ENCODE peak calls at places on chromosomes 5 and 9, in four cellular contexts. J, H, Y and P are unnamed samples.

GRCh38 chr5:174527936-174528557 is 196.3 kb upstream of the MSX2 start:
- DNase-seq in J (peak), H (no peak), Y (no peak), P (no peak)

GRCh38 chr5:151222769-151223446 is 984 bp downstream of the CCDC69 start:
- DNase-seq in J (no peak), H (no peak), Y (peak), P (no peak)

GRCh38 chr5:179309383-179309670 is 35.9 kb downstream of the ADAMTS2 start:
- DNase-seq in J (no peak), H (no peak), Y (no peak), P (no peak)

GRCh38 chr5:129858126-129858675 is 46.1 kb upstream of the CHSY3 start:
- DNase-seq in J (no peak), H (no peak), Y (no peak), P (no peak)

GRCh38 chr5:134004626-134005414 is at the start of gene VDAC1:
- DNase-seq in J (peak), H (peak), Y (peak), P (no peak)

GRCh38 chr5:957730-958485 is 50.7 kb upstream of the NKD2 start:
- DNase-seq in J (peak), H (no peak), Y (no peak), P (no peak)

GRCh38 chr5:132807163-132807838 is 5.8 kb upstream of the SOWAHA start:
- DNase-seq in J (no peak), H (peak), Y (no peak), P (no peak)

GRCh38 chr9:116337015-116337414 is 183.4 kb downstream of the PAPPA start:
- DNase-seq in J (peak), H (no peak), Y (no peak), P (no peak)

GRCh38 chr9:80615964-80616363 is 1044.2 kb downstream of the TLE4 start:
- DNase-seq in J (peak), H (no peak), Y (no peak), P (no peak)

GRCh38 chr5:77167695-77168111 is 42.8 kb upstream of the PDE8B start:
- DNase-seq in J (peak), H (peak), Y (peak), P (no peak)

GRCh38 chr5:142896325-142897007 is 126.3 kb downstream of the ARHGAP26 start:
- DNase-seq in J (no peak), H (no peak), Y (no peak), P (no peak)

GRCh38 chr9:92661127-92661526 is 8.8 kb downstream of the IPPK start:
- DNase-seq in J (no peak), H (no peak), Y (no peak), P (no peak)

GRCh38 chr5:177964471-177964870 is 31.6 kb downstream of the PROP1 start:
- DNase-seq in J (no peak), H (no peak), Y (no peak), P (no peak)

GRCh38 chr5:2921651-2922050 is 170.2 kb upstream of the IRX2 start:
- DNase-seq in J (no peak), H (no peak), Y (no peak), P (no peak)

GRCh38 chr5:82405166-82405565 is 127.0 kb upstream of the RPS23 start:
- DNase-seq in J (peak), H (no peak), Y (no peak), P (no peak)

GRCh38 chr5:157519579-157520253 is 55.9 kb downstream of the ADAM19 start:
- DNase-seq in J (no peak), H (no peak), Y (no peak), P (no peak)
- H3K27ac ChIP-seq in J (no peak), H (no peak), Y (no peak), P (no peak)

DNA sequence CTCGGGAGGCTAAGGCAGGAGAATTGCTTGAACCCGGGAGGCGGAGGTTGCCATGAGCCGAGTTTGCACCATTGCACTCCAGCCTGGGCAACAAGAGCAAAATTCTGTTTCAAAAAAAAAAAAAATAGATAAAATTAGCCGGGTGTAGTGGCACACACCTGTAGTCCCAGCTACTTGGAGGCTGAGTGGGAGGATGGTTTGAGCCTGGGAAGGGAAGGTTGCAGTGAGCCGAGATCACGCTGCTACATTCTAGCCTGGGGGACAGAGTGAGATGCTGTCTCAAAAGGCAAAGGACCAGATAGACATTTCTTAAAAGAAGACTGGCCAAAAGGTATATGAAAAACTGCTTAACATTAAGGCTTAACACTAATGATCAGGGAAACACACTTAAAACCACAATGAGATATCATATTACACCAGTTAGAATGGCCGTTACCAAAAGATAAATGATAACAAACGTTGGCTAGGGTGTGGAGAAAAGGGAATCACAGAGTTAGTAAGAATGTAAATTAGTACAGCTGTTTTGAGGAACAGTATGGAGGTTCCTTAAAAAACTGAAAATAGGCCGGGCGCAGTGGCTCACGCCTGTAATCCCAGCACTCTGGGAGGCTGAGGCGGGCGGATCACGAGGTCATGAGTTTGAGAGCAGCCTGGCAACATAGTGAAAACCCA is 10.1 kb upstream of the MARVELD2 start:
- DNase-seq in J (no peak), H (no peak), Y (no peak), P (no peak)
- TF ChIP-seq POLR2A in J (no peak), H (no peak), Y (no peak), P (no peak)

GRCh38 chr9:112495614-112496013 is 9.0 kb downstream of the KIAA1958 start:
- DNase-seq in J (no peak), H (no peak), Y (no peak), P (no peak)
- H3K27ac ChIP-seq in J (no peak), H (no peak), Y (no peak), P (no peak)

GRCh38 chr9:137569609-137570203 is 9.0 kb downstream of the DPH7 start:
- DNase-seq in J (no peak), H (no peak), Y (no peak), P (no peak)

GRCh38 chr9:137575382-137575724 is 3.4 kb downstream of the DPH7 start:
- DNase-seq in J (no peak), H (no peak), Y (no peak), P (no peak)

GRCh38 chr9:137574192-137574591 is 4.5 kb downstream of the DPH7 start:
- DNase-seq in J (no peak), H (no peak), Y (no peak), P (no peak)

GRCh38 chr9:137575725-137576411 is 2.9 kb downstream of the DPH7 start:
- DNase-seq in J (no peak), H (no peak), Y (peak), P (no peak)

GRCh38 chr9:137570566-137570965 is 8.2 kb downstream of the DPH7 start:
- DNase-seq in J (no peak), H (no peak), Y (no peak), P (no peak)
- TF ChIP-seq POLR2A in J (no peak), H (no peak), Y (no peak), P (no peak)

DNA sequence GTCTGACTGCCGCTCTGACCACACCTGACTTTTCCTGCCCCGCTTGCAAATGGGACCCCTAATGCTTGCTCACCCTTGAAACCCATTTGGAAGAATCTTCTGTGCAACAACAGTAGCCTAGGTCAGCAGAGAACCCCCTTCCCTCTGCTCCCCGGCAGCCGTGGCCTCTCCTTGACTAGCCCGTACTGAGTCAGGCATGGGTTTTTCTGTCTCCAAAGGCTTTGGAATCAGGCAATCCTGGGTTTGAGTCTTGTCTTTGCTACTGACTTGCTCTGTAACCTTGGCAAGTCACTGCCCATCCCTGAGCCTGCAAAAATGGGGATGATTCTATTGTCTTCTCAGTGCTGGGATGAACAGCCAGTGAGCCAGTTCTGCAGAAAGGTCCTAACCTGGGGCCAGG is 135.4 kb downstream of the RGS3 start:
- DNase-seq in J (no peak), H (no peak), Y (no peak), P (no peak)
- H3K27ac ChIP-seq in J (peak), H (no peak), Y (peak), P (no peak)

DNA sequence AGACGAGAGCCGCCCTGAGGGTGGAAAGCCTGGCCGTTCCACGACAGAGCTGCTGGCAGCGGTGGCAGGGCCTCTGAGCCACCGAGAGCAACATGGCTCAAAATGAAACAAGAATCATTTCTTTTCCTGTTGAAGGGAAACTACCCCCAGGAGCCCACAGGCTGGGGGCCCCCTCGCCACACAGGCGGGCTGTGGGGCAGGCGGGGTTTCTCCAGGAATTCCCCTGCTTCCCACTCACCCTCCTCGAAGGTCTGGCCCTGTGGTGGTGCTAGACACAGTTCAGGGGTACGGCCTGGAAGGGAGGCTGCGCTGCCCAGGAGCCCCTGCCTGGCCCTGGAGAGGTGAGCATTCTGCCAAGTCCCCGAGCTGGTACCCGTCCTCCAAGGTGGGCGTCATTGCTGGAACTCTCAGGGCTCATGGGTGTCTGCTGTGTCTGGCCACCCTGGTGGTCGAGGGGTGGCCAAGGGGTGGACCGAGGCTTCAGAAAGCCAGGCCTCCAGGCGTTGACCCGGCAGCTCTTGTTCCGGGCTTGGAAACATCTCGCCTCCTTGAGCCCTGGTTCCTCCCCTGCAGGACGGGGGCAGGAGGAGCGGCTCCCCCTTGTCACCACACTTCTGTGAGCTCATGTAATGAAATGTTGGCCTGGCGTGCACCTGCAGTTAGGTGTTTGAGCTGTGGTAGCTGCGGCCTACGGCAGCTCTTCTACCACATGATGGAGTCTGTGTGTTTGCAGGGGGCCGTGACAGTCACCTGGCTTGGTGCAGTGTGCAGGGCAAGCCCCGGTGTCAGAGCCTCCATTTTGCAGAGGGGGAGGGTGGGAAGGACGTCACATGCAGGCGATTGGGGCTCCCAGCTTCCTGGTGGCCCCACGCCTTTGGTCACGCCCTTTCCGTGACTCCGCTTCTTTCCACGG is 65.3 kb downstream of the RXRA start:
- DNase-seq in J (no peak), H (no peak), Y (no peak), P (no peak)
- TF ChIP-seq POLR2A in J (no peak), H (no peak), Y (no peak), P (no peak)

GRCh38 chr9:37324691-37325490 is 97.6 kb upstream of the GRHPR start:
- DNase-seq in J (no peak), H (no peak), Y (no peak), P (no peak)
- H3K27ac ChIP-seq in J (no peak), H (no peak), Y (no peak), P (no peak)

GRCh38 chr5:172102913-172103629 is 85.0 kb downstream of the STK10 start:
- DNase-seq in J (peak), H (peak), Y (no peak), P (no peak)
- TF ChIP-seq POLR2A in J (no peak), H (no peak), Y (no peak), P (no peak)

GRCh38 chr5:157204765-157205164 is 24.1 kb downstream of the ITK start:
- DNase-seq in J (no peak), H (no peak), Y (no peak), P (no peak)

GRCh38 chr5:157198277-157199058 is 17.8 kb downstream of the ITK start:
- DNase-seq in J (no peak), H (no peak), Y (no peak), P (no peak)

GRCh38 chr5:157205708-157206107 is 25.1 kb downstream of the ITK start:
- DNase-seq in J (no peak), H (no peak), Y (no peak), P (no peak)

GRCh38 chr5:157203417-157203816 is 22.8 kb downstream of the ITK start:
- DNase-seq in J (no peak), H (no peak), Y (no peak), P (no peak)
- H3K27ac ChIP-seq in J (no peak), H (no peak), Y (no peak), P (no peak)

DNA sequence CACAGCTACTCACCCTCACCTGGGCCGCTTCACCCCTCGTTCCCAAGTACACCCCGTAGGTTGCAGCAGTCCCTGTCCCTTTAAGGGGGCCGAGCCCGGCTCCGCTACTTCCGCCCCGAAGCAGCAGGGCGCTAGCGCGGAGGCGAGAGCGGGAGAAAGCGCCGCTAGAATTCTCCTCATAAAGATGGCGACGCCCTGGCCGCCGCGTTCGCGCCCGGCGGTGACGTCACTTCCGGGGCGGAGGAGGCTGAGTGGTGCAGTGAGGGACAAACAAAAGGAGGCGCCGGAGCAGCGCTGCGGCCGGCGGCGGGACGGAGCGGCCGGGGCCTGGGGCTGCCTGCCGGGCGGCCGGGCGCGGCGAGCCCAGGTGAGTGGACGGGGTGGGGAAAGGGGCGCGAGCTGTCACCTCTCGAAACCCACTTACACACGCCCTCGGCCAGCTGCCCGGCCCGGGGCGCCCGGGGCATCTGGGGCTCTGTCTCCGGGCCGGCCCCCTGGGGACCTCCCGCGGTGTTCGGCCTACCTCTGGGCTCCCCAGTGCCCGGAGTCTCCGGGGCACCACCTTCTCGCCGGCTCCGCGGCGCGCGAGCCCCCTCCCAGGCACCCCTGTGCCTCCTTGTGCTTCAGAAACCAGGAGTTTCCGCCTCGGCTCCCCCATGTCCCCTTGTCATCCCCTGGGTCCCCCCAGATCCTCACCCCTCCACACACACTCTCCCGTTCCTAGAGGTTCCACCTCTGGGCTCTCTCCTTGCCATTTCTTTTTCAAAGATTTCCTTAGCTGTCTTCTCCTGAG is at the start of the genes KYAT1 and LRRC8A:
- DNase-seq in J (peak), H (peak), Y (peak), P (peak)
- TF ChIP-seq POLR2A in J (peak), H (peak), Y (peak), P (peak)